ENCODE peak calls at places on chromosomes 3 and 15, in four cellular contexts. U is GM12878, Z is H1, G is HepG2. M is an unnamed sample. For H3K4me1, the result is how much of the 10 kb centered on the place peaks cover.

GRCh38 chr15:65286069-65286703 is 497 bp downstream of the PARP16 start:
- DNase-seq in U (no peak), Z (no peak), G (peak), M (no peak)

GRCh38 chr3:94064243-94064642 is 1.4 kb downstream of the NSUN3 start:
- DNase-seq in U (no peak), Z (no peak), G (no peak), M (no peak)

GRCh38 chr3:158104346-158105020 is 1.7 kb downstream of the SHOX2 start:
- DNase-seq in U (no peak), Z (no peak), G (no peak), M (no peak)

GRCh38 chr15:89673162-89673506 is 6.0 kb downstream of the PLIN1 start:
- DNase-seq in U (no peak), Z (no peak), G (peak), M (peak)

GRCh38 chr15:62925875-62926274 is 116.7 kb upstream of the TPM1 start:
- DNase-seq in U (no peak), Z (no peak), G (no peak), M (no peak)

GRCh38 chr3:68866157-68866556 is 66.2 kb downstream of the TAFA4 start:
- DNase-seq in U (no peak), Z (no peak), G (no peak), M (no peak)

GRCh38 chr3:36060950-36061349 is 319.4 kb upstream of the STAC start:
- DNase-seq in U (no peak), Z (no peak), G (no peak), M (no peak)

GRCh38 chr3:30644615-30645014 is 38.2 kb downstream of the TGFBR2 start:
- DNase-seq in U (no peak), Z (no peak), G (no peak), M (no peak)

GRCh38 chr3:99634881-99635280 is 3.5 kb upstream of the COL8A1 start:
- DNase-seq in U (no peak), Z (no peak), G (no peak), M (no peak)

GRCh38 chr3:112042842-112043280 is 8.3 kb downstream of the TMPRSS7 start:
- DNase-seq in U (no peak), Z (no peak), G (peak), M (no peak)

GRCh38 chr3:127035672-127036071 is 52.8 kb downstream of the PLXNA1 start:
- DNase-seq in U (no peak), Z (no peak), G (no peak), M (no peak)

GRCh38 chr15:99983171-99983891 is 250.1 kb upstream of the LYSMD4 start:
- DNase-seq in U (no peak), Z (peak), G (no peak), M (peak)

GRCh38 chr3:113662824-113663223 is 33.6 kb downstream of the USF3 start:
- DNase-seq in U (no peak), Z (no peak), G (peak), M (no peak)

GRCh38 chr3:59127071-59127470 is 77.2 kb upstream of the CFAP20DC start:
- DNase-seq in U (no peak), Z (no peak), G (no peak), M (no peak)

GRCh38 chr3:136734382-136735070 is 17.7 kb downstream of the STAG1 start:
- DNase-seq in U (no peak), Z (no peak), G (peak), M (no peak)

GRCh38 chr3:45988804-45989203 is 6.8 kb downstream of the FYCO1 start:
- DNase-seq in U (no peak), Z (no peak), G (no peak), M (no peak)

GRCh38 chr3:194251007-194251406 is 100.1 kb downstream of the CPN2 start:
- DNase-seq in U (no peak), Z (no peak), G (no peak), M (no peak)

GRCh38 chr15:44033894-44034293 is 161.2 kb downstream of the FRMD5 start:
- DNase-seq in U (no peak), Z (no peak), G (no peak), M (no peak)

GRCh38 chr15:94119215-94119815 is 112.0 kb upstream of the MCTP2 start:
- DNase-seq in U (no peak), Z (no peak), G (no peak), M (no peak)

GRCh38 chr15:77907824-77908751 is 169.4 kb downstream of the TBC1D2B start:
- DNase-seq in U (no peak), Z (no peak), G (peak), M (peak)

GRCh38 chr3:55185380-55185779 is 257.5 kb upstream of the LRTM1 start:
- DNase-seq in U (no peak), Z (no peak), G (no peak), M (no peak)

GRCh38 chr15:73948396-73948795 is 22.1 kb downstream of the LOXL1 start:
- DNase-seq in U (no peak), Z (no peak), G (no peak), M (no peak)

GRCh38 chr3:18355819-18356218 is 69.3 kb downstream of the SATB1 start:
- DNase-seq in U (no peak), Z (no peak), G (no peak), M (no peak)

GRCh38 chr3:191085091-191085490 is 114.0 kb upstream of the OSTN start:
- DNase-seq in U (no peak), Z (no peak), G (no peak), M (no peak)
- H3K9ac ChIP-seq in U (no peak), Z (no peak), G (no peak), M (no peak)

DNA sequence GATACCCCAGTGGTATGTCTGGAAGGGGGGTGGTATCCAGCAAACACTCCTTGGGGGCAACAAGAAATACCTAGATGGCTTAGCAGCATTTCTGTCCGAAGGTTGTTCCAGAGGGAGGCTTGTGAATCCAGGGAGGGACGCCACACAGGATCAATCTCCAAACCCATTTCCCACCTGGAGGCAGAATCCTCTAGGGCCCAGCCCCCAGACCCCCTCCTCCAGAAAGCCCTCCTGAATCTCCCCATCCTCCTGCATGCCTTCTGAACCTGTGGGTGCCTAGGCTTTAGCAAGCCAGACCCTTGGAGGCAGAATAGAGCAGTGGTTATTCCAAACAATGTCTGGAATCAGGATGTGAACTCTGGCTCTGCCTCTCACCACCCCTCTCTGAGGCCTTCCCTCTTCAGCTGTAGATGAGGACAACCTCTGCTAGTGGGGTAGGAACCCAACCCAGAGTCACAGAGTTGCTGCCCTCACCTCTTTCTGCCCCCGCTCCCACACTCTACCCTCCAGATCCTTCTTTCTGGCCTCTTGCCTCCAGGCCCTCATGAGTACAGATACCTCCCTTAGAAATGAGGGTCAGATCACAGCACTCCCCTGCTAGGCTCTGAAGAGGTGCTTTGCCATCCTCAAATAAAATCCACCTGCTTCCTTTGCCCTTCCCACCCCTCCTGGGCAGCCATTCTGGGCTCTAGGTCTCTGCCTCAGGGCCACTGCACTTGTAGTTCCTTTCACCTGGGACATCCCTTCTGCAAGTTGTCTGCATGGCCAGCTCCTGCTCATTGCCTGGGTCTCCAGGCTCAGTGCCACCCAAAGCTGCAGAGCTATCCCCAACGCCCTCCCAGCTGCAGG is 8.1 kb downstream of the CISH start:
- DNase-seq in U (no peak), Z (no peak), G (no peak), M (no peak)
- H3K4me1 ChIP-seq in U (under half), Z (under half), G (half or more), M (under half)

DNA sequence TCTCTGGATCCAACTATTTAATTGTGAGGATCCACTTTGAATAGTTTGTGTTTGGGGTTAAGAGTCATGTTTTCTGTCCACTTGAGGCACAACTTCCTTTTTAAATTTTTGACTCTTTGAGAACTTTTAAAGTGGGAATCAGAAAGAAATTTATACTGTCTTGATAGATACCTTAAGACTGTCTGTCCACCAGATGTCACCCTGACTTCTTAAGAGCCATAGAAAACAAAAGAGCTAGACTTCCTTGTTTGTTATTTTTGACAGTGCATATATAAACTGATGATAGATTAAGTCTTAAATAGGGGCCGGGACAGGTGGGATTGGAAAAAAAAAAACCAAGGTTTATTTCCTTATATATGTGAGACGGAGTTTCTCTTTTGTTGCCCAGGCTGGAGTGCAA is 52.1 kb upstream of the WDR72 start:
- DNase-seq in U (no peak), Z (no peak), G (peak), M (peak)
- TF ChIP-seq SUZ12 in U (no peak), Z (no peak), G (no peak), M (no peak)

GRCh38 chr3:139302084-139302800 is 41.6 kb upstream of the MRPS22 start:
- DNase-seq in U (no peak), Z (no peak), G (peak), M (no peak)

GRCh38 chr3:139304383-139304782 is 39.4 kb upstream of the MRPS22 start:
- DNase-seq in U (no peak), Z (no peak), G (no peak), M (no peak)

GRCh38 chr3:139301654-139302053 is 42.2 kb upstream of the MRPS22 start:
- DNase-seq in U (no peak), Z (no peak), G (no peak), M (no peak)

GRCh38 chr3:139302801-139303113 is 41.1 kb upstream of the MRPS22 start:
- DNase-seq in U (no peak), Z (no peak), G (no peak), M (no peak)

GRCh38 chr3:139303216-139303615 is 40.6 kb upstream of the MRPS22 start:
- DNase-seq in U (no peak), Z (no peak), G (no peak), M (no peak)
- H3K9ac ChIP-seq in U (no peak), Z (no peak), G (no peak), M (no peak)